ENCODE peak calls at places on chromosomes 4 and X, in seven cellular contexts. S, W, P, F, U, B and A are unnamed samples. For H3K9me3, the result is how much of the 10 kb centered on the place peaks cover.

GRCh38 chr4:141041021-141041476 is 92.2 kb downstream of the RNF150 start:
- DNase-seq in S (no peak), W (peak), P (no peak), F (no peak), U (no peak), B (no peak), A (no peak)

GRCh38 chr4:81237791-81238190 is 22.8 kb upstream of the PRKG2 start:
- DNase-seq in S (no peak), W (no peak), P (no peak), F (no peak), U (no peak), B (no peak), A (no peak)

GRCh38 chrX:38727668-38728067 is 73.6 kb upstream of the MID1IP1 start:
- DNase-seq in S (no peak), W (no peak), P (no peak), F (no peak), U (no peak), B (no peak), A (no peak)

GRCh38 chr4:123786955-123787354 is 390.4 kb downstream of the SPRY1 start:
- DNase-seq in S (peak), W (peak), P (no peak), F (peak), U (no peak), B (no peak), A (no peak)

GRCh38 chr4:122764808-122765189 is 32.3 kb downstream of the BBS12 start:
- DNase-seq in S (no peak), W (peak), P (no peak), F (no peak), U (no peak), B (no peak), A (no peak)

GRCh38 chr4:76160355-76160754 is 12.2 kb upstream of the NUP54 start:
- DNase-seq in S (no peak), W (no peak), P (no peak), F (no peak), U (no peak), B (no peak), A (no peak)

GRCh38 chr4:138448169-138448568 is 206.0 kb upstream of the SLC7A11 start:
- DNase-seq in S (no peak), W (no peak), P (no peak), F (no peak), U (no peak), B (no peak), A (no peak)

GRCh38 chr4:176875441-176875930 is 82.8 kb upstream of the VEGFC start:
- DNase-seq in S (no peak), W (no peak), P (peak), F (no peak), U (no peak), B (no peak), A (no peak)

GRCh38 chr4:85177092-85177491 is 210.6 kb upstream of the WDFY3 start:
- DNase-seq in S (no peak), W (no peak), P (no peak), F (no peak), U (no peak), B (no peak), A (no peak)

GRCh38 chr4:57373971-57374370 is 263.8 kb upstream of the IGFBP7 start:
- DNase-seq in S (no peak), W (no peak), P (no peak), F (no peak), U (no peak), B (no peak), A (no peak)

GRCh38 chr4:135672202-135672601 is 1470.6 kb upstream of the PABPC4L start:
- DNase-seq in S (no peak), W (no peak), P (peak), F (no peak), U (no peak), B (no peak), A (no peak)

GRCh38 chr4:147547314-147548056 is 66.6 kb downstream of the EDNRA start:
- DNase-seq in S (no peak), W (peak), P (no peak), F (no peak), U (no peak), B (no peak), A (no peak)

GRCh38 chr4:185383451-185383850 is 12.3 kb downstream of the LRP2BP start:
- DNase-seq in S (no peak), W (no peak), P (no peak), F (peak), U (no peak), B (no peak), A (no peak)

GRCh38 chr4:55172694-55173287 is 47.4 kb upstream of the KDR start:
- DNase-seq in S (no peak), W (no peak), P (no peak), F (no peak), U (no peak), B (no peak), A (no peak)

GRCh38 chr4:112379306-112379705 is 82.1 kb downstream of the ALPK1 start:
- DNase-seq in S (no peak), W (no peak), P (peak), F (no peak), U (no peak), B (no peak), A (no peak)

GRCh38 chr4:74555231-74555630 is 110.3 kb downstream of the AREG start:
- DNase-seq in S (no peak), W (peak), P (no peak), F (no peak), U (no peak), B (no peak), A (no peak)

GRCh38 chr4:138095378-138095777 is 146.8 kb downstream of the SLC7A11 start:
- DNase-seq in S (no peak), W (no peak), P (peak), F (no peak), U (no peak), B (no peak), A (no peak)

GRCh38 chrX:148043456-148043855 is 62.3 kb downstream of the FMR1NB start:
- DNase-seq in S (no peak), W (peak), P (no peak), F (no peak), U (no peak), B (no peak), A (no peak)

GRCh38 chr4:105451346-105451745 is 22.5 kb downstream of the PPA2 start:
- DNase-seq in S (no peak), W (no peak), P (no peak), F (no peak), U (no peak), B (no peak), A (no peak)

GRCh38 chr4:67437974-67438713 is 107.2 kb downstream of the CENPC start:
- DNase-seq in S (no peak), W (peak), P (no peak), F (no peak), U (no peak), B (no peak), A (no peak)

GRCh38 chr4:8891646-8892555 is 20.3 kb upstream of the HMX1 start:
- DNase-seq in S (no peak), W (no peak), P (no peak), F (no peak), U (no peak), B (no peak), A (no peak)

GRCh38 chr4:94225449-94225848 is 17.8 kb downstream of the SMARCAD1 start:
- DNase-seq in S (no peak), W (no peak), P (no peak), F (no peak), U (no peak), B (no peak), A (no peak)

GRCh38 chr4:69038582-69038981 is 57.7 kb upstream of the UGT2B7 start:
- DNase-seq in S (peak), W (peak), P (no peak), F (no peak), U (no peak), B (no peak), A (no peak)

GRCh38 chrX:134520860-134521390 is 61.0 kb downstream of the HPRT1 start:
- DNase-seq in S (peak), W (peak), P (peak), F (peak), U (no peak), B (no peak), A (no peak)

GRCh38 chr4:24515698-24516097 is 68.7 kb downstream of the DHX15 start:
- DNase-seq in S (no peak), W (no peak), P (no peak), F (no peak), U (no peak), B (no peak), A (no peak)

GRCh38 chr4:148060264-148061138 is 328.6 kb downstream of the ARHGAP10 start:
- DNase-seq in S (no peak), W (no peak), P (no peak), F (no peak), U (no peak), B (peak), A (no peak)

GRCh38 chr4:147683172-147683571 is 791 bp downstream of the PRMT9 start:
- DNase-seq in S (peak), W (peak), P (peak), F (peak), U (no peak), B (peak), A (no peak)

GRCh38 chr4:7813674-7814073 is 126.0 kb downstream of the AFAP1 start:
- DNase-seq in S (no peak), W (peak), P (no peak), F (no peak), U (no peak), B (no peak), A (no peak)

GRCh38 chrX:97089116-97089515 is 205.4 kb downstream of the RPA4 start:
- DNase-seq in S (no peak), W (no peak), P (no peak), F (no peak), U (no peak), B (no peak), A (no peak)

GRCh38 chr4:148575577-148575976 is 133.4 kb upstream of the NR3C2 start:
- DNase-seq in S (no peak), W (no peak), P (no peak), F (no peak), U (no peak), B (no peak), A (no peak)

GRCh38 chrX:68018248-68019203 is 414.8 kb downstream of the OPHN1 start:
- DNase-seq in S (no peak), W (peak), P (peak), F (no peak), U (no peak), B (no peak), A (no peak)

GRCh38 chr4:124067031-124067430 is 645.5 kb downstream of the ANKRD50 start:
- DNase-seq in S (no peak), W (peak), P (no peak), F (no peak), U (no peak), B (no peak), A (no peak)

GRCh38 chr4:6595897-6596537 is 21.0 kb downstream of the MAN2B2 start:
- DNase-seq in S (peak), W (no peak), P (no peak), F (no peak), U (no peak), B (no peak), A (no peak)

GRCh38 chr4:79044260-79044659 is 105.0 kb upstream of the PAQR3 start:
- DNase-seq in S (no peak), W (no peak), P (no peak), F (no peak), U (no peak), B (no peak), A (no peak)

GRCh38 chrX:118968031-118968430 is 6.4 kb upstream of the LONRF3 start:
- DNase-seq in S (no peak), W (no peak), P (no peak), F (no peak), U (no peak), B (no peak), A (no peak)

GRCh38 chr4:83613023-83613422 is 77.1 kb downstream of the GPAT3 start:
- DNase-seq in S (no peak), W (no peak), P (no peak), F (no peak), U (no peak), B (no peak), A (no peak)

GRCh38 chr4:185335579-185335978 is 60.1 kb downstream of the LRP2BP start:
- DNase-seq in S (no peak), W (no peak), P (no peak), F (no peak), U (no peak), B (no peak), A (no peak)

GRCh38 chr4:92305148-92305877 is 1.5 kb downstream of the GRID2 start:
- DNase-seq in S (peak), W (peak), P (peak), F (no peak), U (no peak), B (no peak), A (no peak)

GRCh38 chrX:55874807-55875206 is 157.3 kb downstream of the RRAGB start:
- DNase-seq in S (no peak), W (no peak), P (no peak), F (no peak), U (no peak), B (no peak), A (no peak)
- H3K9me3 ChIP-seq in S (under half), W (under half), P (under half), F (under half), U (under half), B (under half), A (under half)

DNA sequence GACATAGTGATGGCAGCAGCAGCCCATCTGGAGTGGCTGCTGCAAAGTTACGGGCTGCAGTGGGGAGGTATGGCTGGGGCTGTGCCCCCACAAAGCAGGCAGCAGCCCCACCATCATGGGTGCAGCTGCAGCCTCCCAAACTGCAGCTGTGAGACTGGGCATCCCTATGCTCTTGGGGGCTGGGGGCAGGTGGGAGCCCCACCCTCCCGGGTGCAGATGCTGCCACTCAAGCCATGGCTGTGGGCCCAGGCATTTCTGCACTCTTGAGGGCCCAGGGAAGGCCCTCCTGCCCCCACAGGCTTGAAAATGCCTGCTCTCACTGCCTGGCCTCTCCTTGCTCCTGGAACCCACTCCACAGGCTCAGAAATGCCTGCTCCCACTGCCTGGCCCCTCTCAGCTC is 389.4 kb downstream of the TEX13C start:
- DNase-seq in S (no peak), W (no peak), P (no peak), F (no peak), U (no peak), B (no peak), A (no peak)
- H3K9me3 ChIP-seq in S (under half), W (under half), P (under half), F (under half), U (under half), B (under half), A (under half)

DNA sequence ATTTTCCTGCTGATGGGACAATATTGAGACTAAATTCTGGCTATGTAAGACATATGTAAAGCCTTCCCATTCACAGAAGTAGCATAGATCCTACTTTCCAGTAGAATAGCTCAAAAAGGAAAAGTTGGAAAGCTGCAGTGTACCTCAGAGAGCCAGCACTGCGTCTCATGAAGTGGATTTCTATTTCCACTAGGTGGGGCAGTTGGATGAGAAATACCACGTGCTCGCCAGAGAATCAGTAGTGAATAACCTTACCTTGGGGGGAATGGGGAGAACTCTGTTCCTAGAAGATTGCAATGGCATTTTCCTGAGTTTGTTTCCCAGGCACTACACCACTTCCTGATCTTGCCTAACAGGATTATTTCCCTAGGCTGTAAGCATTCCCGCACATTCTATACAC is 907.1 kb downstream of the FSTL5 start:
- DNase-seq in S (peak), W (no peak), P (no peak), F (no peak), U (no peak), B (no peak), A (no peak)
- H3K9me3 ChIP-seq in S (under half), W (under half), P (under half), F (under half), U (under half), B (under half), A (under half)

GRCh38 chr4:121408-122084 is 2.8 kb upstream of the ZNF718 start:
- DNase-seq in S (peak), W (no peak), P (no peak), F (no peak), U (no peak), B (peak), A (no peak)
- H3K9me3 ChIP-seq in S (under half), W (under half), P (under half), F (under half), U (under half), B (under half), A (under half)

DNA sequence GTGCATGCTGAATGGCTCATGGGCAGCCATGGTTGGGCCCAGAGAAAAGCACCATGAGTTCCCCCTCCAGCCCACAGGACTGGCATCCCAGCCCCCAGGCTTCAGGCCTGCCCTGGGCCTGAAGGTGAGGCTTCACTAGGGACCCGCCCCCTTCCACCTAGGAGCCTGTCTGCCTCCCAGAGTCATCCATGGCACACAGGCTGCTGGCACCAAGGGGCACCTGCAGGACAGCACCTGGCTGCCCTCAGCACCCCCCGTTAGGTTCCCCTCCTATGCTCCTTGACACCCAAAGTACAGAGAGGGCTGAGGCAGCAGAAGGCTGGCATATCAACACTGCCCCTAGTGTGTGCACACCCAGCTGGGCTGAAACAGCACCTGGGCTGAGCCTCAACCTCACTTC is 566.7 kb upstream of the PCDH7 start:
- DNase-seq in S (no peak), W (no peak), P (no peak), F (no peak), U (no peak), B (no peak), A (no peak)
- H3K9me3 ChIP-seq in S (under half), W (under half), P (under half), F (under half), U (under half), B (under half), A (under half)

GRCh38 chr4:172680701-172681100 is 487.9 kb upstream of the GALNT7 start:
- DNase-seq in S (peak), W (peak), P (no peak), F (no peak), U (no peak), B (no peak), A (no peak)
- H3K9me3 ChIP-seq in S (under half), W (under half), P (under half), F (under half), U (under half), B (under half), A (under half)

DNA sequence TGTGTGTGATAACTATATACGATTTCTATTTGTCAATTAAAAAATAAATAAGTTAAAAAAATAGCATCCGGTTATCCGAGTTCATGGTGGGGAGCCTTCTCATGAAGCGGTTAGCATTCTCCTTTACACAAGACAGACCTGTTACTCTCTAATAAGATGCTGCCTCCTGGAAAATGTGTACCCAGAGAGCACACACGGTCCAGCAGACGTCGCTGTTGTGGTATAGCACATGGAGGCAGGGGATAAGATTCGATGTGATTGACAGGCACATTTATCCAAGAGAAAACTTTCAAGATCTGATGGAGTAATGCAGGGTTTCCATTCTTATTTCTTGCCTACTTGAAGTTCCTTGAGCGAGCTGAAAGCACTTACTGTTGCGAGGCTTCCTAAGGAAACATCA is 62.7 kb upstream of the STS start:
- DNase-seq in S (no peak), W (no peak), P (no peak), F (no peak), U (no peak), B (no peak), A (no peak)
- H3K9me3 ChIP-seq in S (under half), W (under half), P (under half), F (under half), U (under half), B (under half), A (under half)

DNA sequence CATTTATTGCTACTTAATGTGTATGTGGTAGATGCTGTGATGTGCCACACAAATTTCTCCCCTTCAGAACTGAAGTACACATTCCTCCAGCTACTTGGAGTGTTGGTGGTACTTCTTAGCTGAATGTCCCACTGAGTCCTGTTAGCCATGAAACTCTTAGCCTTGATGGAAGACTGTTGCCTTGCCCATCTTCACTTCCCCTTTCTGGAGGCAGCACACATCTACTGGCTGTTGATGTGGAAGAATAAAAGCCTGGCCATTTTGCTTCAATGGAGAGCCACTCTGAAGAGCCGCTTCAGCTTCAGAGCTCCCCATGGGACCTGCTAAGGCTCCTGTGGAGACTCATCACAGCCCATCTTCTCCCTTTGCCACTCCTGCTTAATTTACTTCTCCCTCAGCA is 157.7 kb upstream of the PITX2 start:
- DNase-seq in S (no peak), W (no peak), P (no peak), F (no peak), U (no peak), B (no peak), A (no peak)
- H3K9me3 ChIP-seq in S (under half), W (under half), P (under half), F (under half), U (under half), B (under half), A (under half)